ENCODE peak calls at places on chromosomes 7 and 10, in nine cellular contexts. V, A, F, X, L, N, P, Y and Q are unnamed samples.

GRCh38 chr10:95524358-95525032 is 36.7 kb downstream of the SORBS1 start:
- DNase-seq in Y (no peak), A (no peak), V (no peak), L (no peak), X (no peak), N (no peak), F (no peak), P (no peak), Q (no peak)

GRCh38 chr7:2041496-2042367 is 191.0 kb downstream of the MAD1L1 start:
- DNase-seq in L (no peak), V (no peak), A (no peak), Y (no peak), N (no peak), P (no peak), X (no peak), F (no peak), Q (no peak)

GRCh38 chr7:124856299-124856888 is 73.2 kb downstream of the POT1 start:
- DNase-seq in P (peak), L (no peak), F (no peak), Y (no peak), A (no peak), N (peak), X (peak), V (peak), Q (no peak)

GRCh38 chr10:105868935-105869334 is 1227.8 kb downstream of the SORCS3 start:
- DNase-seq in A (no peak), P (no peak), V (no peak), Y (no peak), N (no peak), L (no peak), F (no peak), X (no peak), Q (no peak)

GRCh38 chr10:44063686-44064085 is 321.2 kb downstream of the CXCL12 start:
- DNase-seq in P (no peak), F (no peak), N (no peak), V (no peak), X (no peak), A (no peak), Y (no peak), L (no peak), Q (no peak)

GRCh38 chr7:166370-167060 is 25.9 kb upstream of the FAM20C start:
- DNase-seq in Y (no peak), X (no peak), A (no peak), L (no peak), V (no peak), F (no peak), P (no peak), N (no peak), Q (no peak)

GRCh38 chr10:63553473-63553872 is 32.3 kb downstream of the REEP3 start:
- DNase-seq in N (no peak), F (no peak), Y (no peak), A (no peak), L (no peak), V (peak), X (no peak), P (peak), Q (no peak)

GRCh38 chr10:29841724-29842649 is 207.2 kb upstream of the SVIL start:
- DNase-seq in P (peak), X (no peak), A (no peak), L (no peak), N (peak), F (no peak), Y (peak), V (no peak), Q (peak)

GRCh38 chr10:227014-227413 is 91.8 kb downstream of the ZMYND11 start:
- DNase-seq in F (no peak), N (no peak), Y (no peak), V (peak), P (no peak), A (no peak), L (no peak), X (no peak), Q (no peak)

GRCh38 chr7:17247357-17247756 is 51.1 kb upstream of the AHR start:
- DNase-seq in X (no peak), L (no peak), Y (no peak), P (no peak), N (no peak), F (no peak), V (no peak), A (no peak), Q (no peak)